ENCODE peak calls at places on chromosomes 16 and 17, in four cellular contexts. J is right lobe of liver, D is heart right ventricle, W is heart left ventricle. K is an unnamed sample.

GRCh38 chr16:52629296-52629695 is 82.4 kb upstream of the TOX3 start:
- DNase-seq in D (no peak), W (no peak), J (no peak), K (no peak)

GRCh38 chr17:77645441-77646430 is 312.8 kb upstream of the TNRC6C start:
- DNase-seq in J (no peak), W (no peak), D (no peak), K (no peak)

GRCh38 chr17:81959362-81960129 is 1.4 kb downstream of the NOTUM start:
- DNase-seq in W (peak; percentile 70), D (peak; percentile 81), J (peak; percentile 83), K (peak; percentile 64)

GRCh38 chr16:85619089-85619850 is 6.1 kb downstream of the GSE1 start:
- DNase-seq in D (no peak), W (no peak), J (no peak), K (no peak)

GRCh38 chr17:733743-734142 is 1.3 kb downstream of the TLCD3A start:
- DNase-seq in J (no peak), W (no peak), D (no peak), K (no peak)

GRCh38 chr16:31440511-31441184 is 1.9 kb downstream of the ZNF843 start:
- DNase-seq in D (no peak), J (no peak), W (no peak), K (no peak)

GRCh38 chr16:89324056-89325010 is 106.8 kb downstream of the ZNF778 start:
- DNase-seq in D (no peak), W (no peak), J (peak; percentile 20), K (no peak)

GRCh38 chr16:56632160-56632847 is at the start of gene MT1M:
- DNase-seq in J (peak; percentile 72), W (peak; percentile 44), D (peak; percentile 78), K (peak; percentile 74)

GRCh38 chr16:4263504-4264436 is 9.1 kb downstream of the TFAP4 start:
- DNase-seq in D (peak; percentile 84), J (peak; percentile 32), W (peak; percentile 83), K (peak; percentile 25)

GRCh38 chr17:12256380-12256995 is 235.8 kb downstream of the MAP2K4 start:
- DNase-seq in W (peak; percentile 26), D (no peak), J (no peak), K (peak; percentile 59)

GRCh38 chr17:1315891-1316403 is 36.5 kb downstream of the TRARG1 start:
- DNase-seq in D (peak; percentile 69), W (no peak), J (no peak), K (no peak)

DNA sequence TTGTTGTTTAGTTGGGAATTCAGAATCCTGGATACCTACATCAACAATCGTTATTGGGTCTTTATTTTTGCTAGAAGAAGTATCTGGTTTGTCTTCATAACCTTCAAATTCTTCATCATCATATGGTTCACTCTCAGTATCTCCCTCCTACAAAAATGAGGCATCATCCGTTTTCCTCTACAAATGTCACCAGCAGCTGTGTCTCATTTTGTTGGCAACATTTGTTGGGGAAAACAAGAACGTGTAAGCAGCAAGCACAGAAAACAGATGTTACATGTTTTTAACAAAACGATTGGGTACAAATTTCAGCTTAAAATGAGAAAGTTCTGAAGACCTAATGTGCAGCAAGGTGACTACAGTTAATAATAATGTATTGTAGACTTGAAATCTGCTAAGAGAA is 8.7 kb downstream of the CCDC47 start:
- DNase-seq in J (no peak), W (no peak), D (no peak), K (no peak)
- H3K27ac ChIP-seq in J (no peak overlapping the region), W (no peak overlapping the region), D (no peak overlapping the region), K (no peak overlapping the region)

DNA sequence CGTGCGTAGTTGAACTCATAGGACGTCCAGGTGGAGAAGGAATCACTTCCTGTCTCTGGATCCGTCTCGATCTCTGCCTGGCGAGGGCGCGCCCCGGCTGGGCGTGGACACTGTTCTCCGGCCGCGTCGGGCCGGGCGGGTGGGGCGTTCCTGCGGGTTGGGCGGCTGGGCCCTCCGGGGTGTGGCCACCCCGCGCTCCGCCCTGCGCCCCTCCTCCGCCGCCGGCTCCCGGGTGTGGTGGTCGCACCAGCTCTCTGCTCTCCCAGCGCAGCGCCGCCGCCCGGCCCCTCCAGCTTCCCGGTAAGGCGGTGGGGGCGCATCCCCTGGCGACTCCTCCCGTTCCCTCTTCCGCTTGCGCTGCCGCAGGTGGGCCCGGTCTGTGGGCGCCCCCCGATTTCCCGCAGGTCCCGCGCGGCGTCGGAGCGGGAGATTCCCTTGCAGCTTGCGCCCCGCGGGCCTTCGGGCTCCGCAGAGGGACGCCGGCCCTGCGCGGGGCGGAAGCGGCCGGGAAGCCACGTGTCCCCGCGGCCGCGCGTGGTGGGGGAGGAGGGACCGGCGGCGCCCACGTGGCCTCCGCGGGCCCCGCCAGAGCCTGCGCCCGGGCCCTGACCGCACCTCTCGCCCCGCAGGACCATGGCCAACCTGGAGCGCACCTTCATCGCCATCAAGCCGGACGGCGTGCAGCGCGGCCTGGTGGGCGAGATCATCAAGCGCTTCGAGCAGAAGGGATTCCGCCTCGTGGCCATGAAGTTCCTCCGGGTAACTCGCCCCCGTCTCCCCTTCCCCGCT is at the start of gene NME2:
- DNase-seq in D (peak; percentile 93), J (peak; percentile 93), W (peak; percentile 91), K (peak; percentile 90)
- TF ChIP-seq CTCF in D (no peak), J (peak; percentile 11), W (no peak), K (no peak)

DNA sequence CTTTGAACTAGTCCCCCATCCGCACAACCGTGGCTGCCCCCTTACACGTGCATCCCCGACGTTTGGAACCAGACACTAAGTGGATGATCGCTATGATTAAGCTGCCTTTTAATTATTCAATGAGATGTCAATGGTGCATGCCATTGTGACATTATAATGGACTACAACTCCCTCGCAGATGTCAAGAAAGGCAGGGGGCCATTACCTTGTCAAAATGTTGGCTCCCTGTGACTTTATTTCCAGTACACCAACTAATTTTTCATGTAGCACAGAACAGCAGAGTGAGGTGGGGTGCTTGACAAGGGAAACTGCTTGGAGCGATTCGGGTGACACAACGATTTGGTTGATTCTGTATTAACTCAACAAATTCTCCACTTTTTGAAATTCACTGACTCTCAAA is 26.5 kb downstream of the ASIC2 start:
- DNase-seq in W (no peak), J (no peak), D (no peak), K (no peak)
- H3K27ac ChIP-seq in W (no peak overlapping the region), J (no peak overlapping the region), D (no peak overlapping the region), K (no peak overlapping the region)

DNA sequence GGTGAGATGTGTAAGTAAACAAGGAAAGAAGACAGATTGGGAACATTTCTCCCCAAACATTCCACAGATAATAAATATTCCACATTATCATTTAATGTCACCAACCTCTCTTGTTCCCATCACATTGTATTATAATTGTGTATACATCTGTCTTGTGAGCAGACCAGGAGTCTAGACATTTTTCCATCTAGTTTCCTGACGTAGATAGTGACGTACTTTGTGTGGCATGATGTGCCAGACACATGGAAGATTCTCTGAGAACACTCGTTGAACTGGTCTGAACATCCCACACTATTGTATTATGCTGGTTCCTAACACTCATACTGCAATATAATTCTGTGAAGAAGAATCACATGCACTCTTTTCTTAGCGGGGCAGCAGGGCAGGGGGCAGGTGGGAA is 34.0 kb downstream of the WSB1 start:
- DNase-seq in W (no peak), D (no peak), J (no peak), K (no peak)
- TF ChIP-seq CTCF in W (no peak), D (no peak), J (no peak), K (no peak)

GRCh38 chr16:23103603-23104002 is 45.6 kb downstream of the USP31 start:
- DNase-seq in W (no peak), D (no peak), J (no peak), K (no peak)
- H3K27ac ChIP-seq in W (no peak overlapping the region), D (no peak overlapping the region), J (peak overlapping the region; percentile 98), K (no peak overlapping the region)

K was measured in thyroid gland.